ENCODE peak calls at places on chromosomes 12 and 14, in five cellular contexts. X, L, M, F and Y are unnamed samples.

GRCh38 chr14:90839024-90839888 is 23.0 kb upstream of the TTC7B start:
- DNase-seq in X (no peak), L (no peak), M (no peak), F (no peak), Y (peak)

GRCh38 chr12:124964251-124964650 is 24.7 kb downstream of the DHX37 start:
- DNase-seq in X (no peak), L (no peak), M (no peak), F (no peak), Y (no peak)

GRCh38 chr14:74491952-74492351 is 1.2 kb downstream of the NPC2 start:
- DNase-seq in X (no peak), L (no peak), M (peak), F (no peak), Y (peak)

GRCh38 chr14:42710071-42710470 is 1103.4 kb downstream of the LRFN5 start:
- DNase-seq in X (no peak), L (no peak), M (no peak), F (no peak), Y (no peak)

GRCh38 chr14:36105401-36105800 is 71.1 kb downstream of the PTCSC3 start:
- DNase-seq in X (no peak), L (no peak), M (peak), F (no peak), Y (no peak)

GRCh38 chr14:105315941-105316562 is 1.5 kb downstream of the PACS2 start:
- DNase-seq in X (peak), L (peak), M (peak), F (no peak), Y (no peak)

GRCh38 chr14:24365600-24366374 is 2.2 kb upstream of the NFATC4 start:
- DNase-seq in X (peak), L (peak), M (peak), F (peak), Y (peak)

GRCh38 chr14:97138801-97139200 is 341.6 kb downstream of the VRK1 start:
- DNase-seq in X (no peak), L (no peak), M (peak), F (no peak), Y (no peak)

GRCh38 chr14:58488550-58488949 is 61.0 kb downstream of the KIAA0586 start:
- DNase-seq in X (no peak), L (no peak), M (peak), F (peak), Y (peak)

GRCh38 chr12:12182926-12183325 is 83.9 kb downstream of the LRP6 start:
- DNase-seq in X (no peak), L (no peak), M (no peak), F (no peak), Y (peak)

GRCh38 chr14:69268763-69269162 is 8.8 kb downstream of the GALNT16 start:
- DNase-seq in X (no peak), L (no peak), M (no peak), F (peak), Y (peak)

GRCh38 chr12:64780531-64781373 is 21.5 kb upstream of the GNS start:
- DNase-seq in X (peak), L (peak), M (peak), F (no peak), Y (no peak)

GRCh38 chr12:3655331-3655900 is 97.5 kb downstream of the CRACR2A start:
- DNase-seq in X (peak), L (no peak), M (peak), F (no peak), Y (peak)

GRCh38 chr12:117968826-117969659 is at the start of gene KSR2:
- DNase-seq in X (peak), L (peak), M (peak), F (no peak), Y (no peak)

GRCh38 chr14:74347096-74347794 is 1.0 kb upstream of the VRTN start:
- DNase-seq in X (no peak), L (no peak), M (no peak), F (no peak), Y (no peak)

GRCh38 chr14:74511966-74512365 is 18.4 kb downstream of the ISCA2 start:
- DNase-seq in X (no peak), L (no peak), M (peak), F (no peak), Y (no peak)

GRCh38 chr14:64412237-64412636 is 24.1 kb downstream of the MTHFD1 start:
- DNase-seq in X (no peak), L (no peak), M (no peak), F (no peak), Y (no peak)

GRCh38 chr14:83425138-83425537 is 1891.5 kb upstream of the SEL1L start:
- DNase-seq in X (no peak), L (no peak), M (no peak), F (peak), Y (peak)

GRCh38 chr12:92537235-92537960 is 165.4 kb upstream of the PLEKHG7 start:
- DNase-seq in X (no peak), L (no peak), M (no peak), F (no peak), Y (no peak)